ENCODE peak calls at places on chromosome 22, in seven cellular contexts. B is neuronal stem cell, S is H9, Z is H1, J is mesenchymal stem cell, C is trophoblast cell, Y is mesendoderm. H is an unnamed sample. For H3K27me3, the result is how much of the 10 kb centered on the place peaks cover.

GRCh38 chr22:27097481-27097880 is 440.1 kb downstream of the MIAT start:
- DNase-seq in B (no peak), S (no peak), Z (no peak), J (no peak), C (no peak), Y (no peak), H (no peak)

GRCh38 chr22:44786136-44786535 is 33.8 kb downstream of the ARHGAP8 start:
- DNase-seq in B (no peak), S (no peak), Z (no peak), J (no peak), C (no peak), Y (no peak), H (no peak)

GRCh38 chr22:38870791-38871359 is 1.1 kb downstream of the CBX6 start:
- DNase-seq in B (no peak), S (no peak), Z (no peak), J (no peak), C (no peak), Y (no peak), H (no peak)

GRCh38 chr22:44151661-44152060 is 29.1 kb upstream of the PARVG start:
- DNase-seq in B (no peak), S (no peak), Z (no peak), J (peak), C (no peak), Y (no peak), H (peak)

GRCh38 chr22:41899110-41899509 is 15.8 kb downstream of the SHISA8 start:
- DNase-seq in B (no peak), S (no peak), Z (no peak), J (no peak), C (no peak), Y (no peak), H (no peak)

GRCh38 chr22:20613301-20613700 is 105.9 kb downstream of the MED15 start:
- DNase-seq in B (no peak), S (no peak), Z (no peak), J (no peak), C (no peak), Y (no peak), H (no peak)

GRCh38 chr22:20721409-20722218 is 52.3 kb upstream of the SERPIND1 start:
- DNase-seq in B (no peak), S (no peak), Z (no peak), J (no peak), C (no peak), Y (no peak), H (no peak)

GRCh38 chr22:39434243-39434653 is 22.6 kb upstream of the MGAT3 start:
- DNase-seq in B (no peak), S (no peak), Z (no peak), J (no peak), C (no peak), Y (no peak), H (no peak)

GRCh38 chr22:46561435-46561905 is 24.1 kb upstream of the CELSR1 start:
- DNase-seq in B (no peak), S (peak), Z (no peak), J (no peak), C (no peak), Y (peak), H (peak)

GRCh38 chr22:18962308-18962635 is 26.2 kb upstream of the PRODH start:
- DNase-seq in B (no peak), S (no peak), Z (no peak), J (no peak), C (no peak), Y (no peak), H (no peak)

GRCh38 chr22:42440728-42441127 is 8.5 kb upstream of the NFAM1 start:
- DNase-seq in B (no peak), S (no peak), Z (no peak), J (no peak), C (no peak), Y (no peak), H (no peak)

GRCh38 chr22:42621505-42622002 is 6.9 kb upstream of the POLDIP3 start:
- DNase-seq in B (peak), S (peak), Z (peak), J (peak), C (peak), Y (peak), H (peak)

GRCh38 chr22:29617922-29618629 is 14.6 kb downstream of the NF2 start:
- DNase-seq in B (no peak), S (no peak), Z (no peak), J (peak), C (no peak), Y (no peak), H (peak)

GRCh38 chr22:33331017-33331416 is 272.8 kb upstream of the SYN3 start:
- DNase-seq in B (no peak), S (no peak), Z (no peak), J (no peak), C (no peak), Y (no peak), H (no peak)

GRCh38 chr22:46594947-46595298 is 25.3 kb upstream of the GRAMD4 start:
- DNase-seq in B (no peak), S (no peak), Z (no peak), J (no peak), C (no peak), Y (no peak), H (no peak)

GRCh38 chr22:30705710-30706651 is 11.3 kb downstream of the OSBP2 start:
- DNase-seq in B (no peak), S (no peak), Z (no peak), J (no peak), C (no peak), Y (peak), H (peak)

GRCh38 chr22:43222281-43222680 is 35.3 kb upstream of the TTLL12 start:
- DNase-seq in B (no peak), S (no peak), Z (no peak), J (no peak), C (no peak), Y (no peak), H (no peak)

GRCh38 chr22:45861259-45861658 is 115.7 kb downstream of the WNT7B start:
- DNase-seq in B (no peak), S (no peak), Z (no peak), J (no peak), C (no peak), Y (no peak), H (no peak)

GRCh38 chr22:46429327-46429853 is 93.9 kb downstream of the TRMU start:
- DNase-seq in B (no peak), S (no peak), Z (no peak), J (no peak), C (no peak), Y (no peak), H (no peak)

GRCh38 chr22:23414727-23415489 is 165.2 kb downstream of the IGLL1 start:
- DNase-seq in B (no peak), S (no peak), Z (no peak), J (no peak), C (no peak), Y (no peak), H (no peak)

GRCh38 chr22:23419931-23420330 is 160.2 kb downstream of the IGLL1 start:
- DNase-seq in B (no peak), S (no peak), Z (no peak), J (no peak), C (no peak), Y (no peak), H (no peak)

GRCh38 chr22:23415490-23415851 is 164.6 kb downstream of the IGLL1 start:
- DNase-seq in B (no peak), S (no peak), Z (no peak), J (no peak), C (no peak), Y (no peak), H (no peak)

GRCh38 chr22:23419151-23419550 is 160.9 kb downstream of the IGLL1 start:
- DNase-seq in B (no peak), S (no peak), Z (no peak), J (no peak), C (peak), Y (no peak), H (no peak)

DNA sequence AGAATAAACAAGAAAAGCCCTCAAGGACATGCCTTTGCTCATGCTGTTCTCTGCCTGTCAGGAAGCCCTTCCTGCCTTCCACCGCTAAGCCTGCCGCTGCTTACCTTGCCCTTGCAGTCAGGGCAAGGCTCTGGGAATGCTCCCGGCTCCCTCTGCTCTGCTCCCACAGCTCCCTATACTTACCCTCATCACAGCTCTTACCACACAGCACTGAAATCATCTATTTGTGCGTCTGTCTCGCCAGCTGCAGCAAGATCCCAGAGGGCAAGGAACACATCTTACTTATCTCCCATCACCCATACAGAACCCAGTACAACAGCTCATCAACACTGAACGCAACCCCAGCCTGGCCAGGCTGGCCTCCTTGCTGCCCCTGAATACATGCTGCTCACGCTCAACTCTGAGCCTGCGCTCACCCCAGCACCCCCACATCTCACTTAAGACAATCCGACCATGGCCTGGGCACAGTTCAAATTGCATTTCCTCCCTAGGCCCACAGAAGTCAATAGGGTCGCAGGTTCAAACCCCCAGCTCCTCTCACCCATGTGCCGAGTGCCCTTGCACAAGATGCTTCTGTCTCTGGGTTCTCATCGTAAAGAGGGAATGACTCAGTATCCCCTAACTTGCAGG is 161.8 kb downstream of the IGLL1 start:
- DNase-seq in B (no peak), S (no peak), Z (no peak), J (no peak), C (peak), Y (peak), H (no peak)
- H3K27me3 ChIP-seq in B (under half), S (under half), Z (under half), J (under half), C (under half), Y (under half), H (under half)

DNA sequence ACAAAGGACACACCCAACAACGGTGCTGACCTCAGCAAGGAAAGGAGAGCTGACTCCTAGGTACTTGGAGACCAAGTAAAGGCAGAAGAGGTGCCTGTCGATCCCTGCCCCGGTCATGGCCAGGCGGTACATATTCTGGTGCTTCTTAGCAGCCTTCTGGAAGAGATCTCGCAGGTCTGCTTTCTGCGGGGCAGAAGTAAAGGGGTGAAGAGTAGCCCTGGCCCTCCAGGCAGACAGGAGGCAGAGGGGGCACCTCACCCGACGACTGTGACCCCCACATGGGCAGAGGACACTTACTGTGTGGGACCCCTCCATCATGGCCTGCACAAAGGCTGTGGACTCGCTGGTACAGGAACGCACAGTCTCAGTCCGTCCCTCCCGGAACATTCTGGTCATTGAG is 7.4 kb downstream of the CPT1B start:
- DNase-seq in B (no peak), S (no peak), Z (no peak), J (no peak), C (no peak), Y (no peak), H (no peak)
- H2AK5ac ChIP-seq in B (no peak), S (no peak), Z (no peak), J (no peak), C (no peak), Y (no peak), H (no peak)

GRCh38 chr22:49948573-49948957 is 12.0 kb upstream of the PIM3 start:
- DNase-seq in B (no peak), S (no peak), Z (peak), J (no peak), C (no peak), Y (no peak), H (no peak)
- H3K27me3 ChIP-seq in B (under half), S (under half), Z (under half), J (under half), C (under half), Y (under half), H (under half)

GRCh38 chr22:24072361-24072760 is 61.3 kb downstream of the CABIN1 start:
- DNase-seq in B (no peak), S (no peak), Z (no peak), J (no peak), C (no peak), Y (no peak), H (no peak)
- H2AK5ac ChIP-seq in B (no peak), S (no peak), Z (no peak), J (no peak), C (no peak), Y (no peak), H (no peak)

DNA sequence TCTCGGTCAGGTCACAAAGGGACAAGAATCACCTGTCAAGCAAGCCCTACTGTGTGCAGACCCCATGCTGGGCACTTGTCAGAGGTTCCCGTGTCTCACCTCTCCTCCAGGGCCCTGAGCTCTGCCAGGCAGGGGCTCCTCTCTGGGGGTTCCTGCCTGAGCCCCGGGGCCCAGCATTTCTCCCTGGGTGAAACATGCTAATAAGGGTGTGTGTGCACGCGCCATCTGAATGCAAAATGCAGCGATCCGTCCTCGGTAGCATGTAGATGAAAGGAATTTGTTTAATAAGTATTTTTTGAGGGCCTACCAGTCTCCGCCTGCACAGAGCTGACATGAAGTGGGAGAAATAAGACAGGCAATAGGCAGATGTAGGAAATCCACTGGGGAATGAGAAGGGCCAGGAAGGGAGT is 5.8 kb downstream of the ELFN2 start:
- DNase-seq in B (no peak), S (no peak), Z (no peak), J (no peak), C (no peak), Y (no peak), H (no peak)
- H3K27me3 ChIP-seq in B (half or more), S (under half), Z (under half), J (half or more), C (half or more), Y (under half), H (under half)

GRCh38 chr22:35418726-35419125 is 18.8 kb downstream of the MCM5 start:
- DNase-seq in B (no peak), S (no peak), Z (no peak), J (no peak), C (no peak), Y (no peak), H (no peak)
- H2AK5ac ChIP-seq in B (no peak), S (no peak), Z (no peak), J (no peak), C (no peak), Y (no peak), H (no peak)

GRCh38 chr22:48253573-48253972 is 1491.1 kb downstream of the TBC1D22A start:
- DNase-seq in B (no peak), S (no peak), Z (no peak), J (no peak), C (no peak), Y (no peak), H (no peak)
- H3K27me3 ChIP-seq in B (under half), S (under half), Z (under half), J (under half), C (under half), Y (under half), H (under half)

H was measured in IMR-90.